ENCODE peak calls at places on chromosome 1, in ten cellular contexts. W is choroid plexus epithelial cell, Z is foreskin keratinocyte, L is fibroblast of lung, U is hepatocyte, S is HFFc6, J is progenitor cell of endocrine pancreas, Q is IMR-90, C is heart left ventricle, X is stomach. D is an unnamed sample.

GRCh38 chr1:212918751-212919150 is 31.6 kb upstream of the VASH2 start:
- DNase-seq in W (no peak), Z (no peak), J (no peak), C (no peak), Q (no peak), S (no peak), X (no peak), U (no peak), L (no peak), D (no peak)

GRCh38 chr1:172466795-172467407 is 23.0 kb upstream of the PIGC start:
- DNase-seq in Z (no peak), W (peak; percentile 10), L (peak; percentile 35), X (no peak), C (no peak), J (no peak), Q (no peak), U (peak; percentile 48), S (no peak), D (peak; percentile 78)

GRCh38 chr1:222454196-222454595 is 93.7 kb downstream of the HHIPL2 start:
- DNase-seq in W (peak; percentile 11), X (no peak), C (no peak), L (peak; percentile 59), S (peak; percentile 23), U (no peak), Q (peak; percentile 61), Z (no peak), J (no peak), D (no peak)

GRCh38 chr1:110870721-110871388 is 2.1 kb upstream of the CD53 start:
- DNase-seq in Z (peak; percentile 29), U (no peak), X (no peak), W (no peak), C (no peak), J (no peak), S (no peak), L (no peak), Q (no peak), D (no peak)

GRCh38 chr1:152313319-152313801 is 11.7 kb downstream of the FLG start:
- DNase-seq in W (no peak), Q (no peak), S (no peak), Z (no peak), L (no peak), J (no peak), U (no peak), C (peak; percentile 10), X (no peak), D (no peak)

GRCh38 chr1:39294531-39294930 is 90.0 kb downstream of the MACF1 start:
- DNase-seq in C (no peak), X (no peak), Z (no peak), S (no peak), J (no peak), W (no peak), U (no peak), L (no peak), Q (peak; percentile 52), D (no peak)

GRCh38 chr1:206672844-206673758 is 11.6 kb upstream of the MAPKAPK2 start:
- DNase-seq in U (no peak), X (no peak), W (peak; percentile 75), S (no peak), C (no peak), L (peak; percentile 42), J (no peak), Q (peak; percentile 66), Z (no peak), D (no peak)

GRCh38 chr1:226984521-226985238 is 44.6 kb downstream of the COQ8A start:
- DNase-seq in J (no peak), W (no peak), S (no peak), L (no peak), U (no peak), Z (no peak), C (peak; percentile 74), X (no peak), Q (no peak), D (no peak)

GRCh38 chr1:183864611-183865010 is 59.7 kb downstream of the RGL1 start:
- DNase-seq in L (no peak), U (no peak), W (no peak), J (no peak), S (no peak), Q (no peak), C (no peak), Z (no peak), X (no peak), D (no peak)

GRCh38 chr1:119475866-119476439 is 31.1 kb upstream of the HSD3B1 start:
- DNase-seq in Q (peak; percentile 21), C (peak; percentile 31), X (peak; percentile 69), Z (no peak), L (peak; percentile 18), W (peak; percentile 69), U (peak; percentile 83), S (peak; percentile 15), J (peak; percentile 56), D (peak; percentile 66)

GRCh38 chr1:183025782-183026774 is 2.9 kb downstream of the LAMC1 start:
- DNase-seq in J (no peak), X (no peak), W (peak; percentile 25), Z (no peak), L (peak; percentile 50), C (no peak), U (no peak), Q (peak; percentile 56), S (peak; percentile 25), D (peak; percentile 80)

GRCh38 chr1:84077476-84078107 is 66.5 kb upstream of the PRKACB start:
- DNase-seq in Q (peak; percentile 64), S (peak; percentile 54), U (peak; percentile 93), X (peak; percentile 63), J (peak; percentile 72), C (peak; percentile 78), W (peak; percentile 61), L (peak; percentile 78), Z (no peak), D (no peak)

GRCh38 chr1:97905141-97905540 is 15.7 kb downstream of the DPYD start:
- DNase-seq in X (no peak), J (no peak), Z (no peak), W (no peak), C (no peak), L (no peak), S (no peak), Q (no peak), U (no peak), D (no peak)

GRCh38 chr1:109977657-109978378 is 6.7 kb upstream of the AHCYL1 start:
- DNase-seq in W (no peak), Q (no peak), J (no peak), C (peak; percentile 54), L (no peak), X (no peak), U (no peak), Z (no peak), S (no peak), D (no peak)

GRCh38 chr1:33460947-33461629 is 11.4 kb upstream of the ZSCAN20 start:
- DNase-seq in Q (no peak), L (no peak), W (no peak), C (peak; percentile 71), Z (no peak), X (no peak), J (no peak), S (no peak), U (no peak), D (no peak)

GRCh38 chr1:244349103-244349531 is 102.6 kb downstream of the ADSS2 start:
- DNase-seq in C (no peak), J (no peak), U (no peak), X (no peak), S (peak; percentile 84), Q (peak; percentile 91), W (peak; percentile 92), L (peak; percentile 94), Z (no peak), D (peak; percentile 73)

DNA sequence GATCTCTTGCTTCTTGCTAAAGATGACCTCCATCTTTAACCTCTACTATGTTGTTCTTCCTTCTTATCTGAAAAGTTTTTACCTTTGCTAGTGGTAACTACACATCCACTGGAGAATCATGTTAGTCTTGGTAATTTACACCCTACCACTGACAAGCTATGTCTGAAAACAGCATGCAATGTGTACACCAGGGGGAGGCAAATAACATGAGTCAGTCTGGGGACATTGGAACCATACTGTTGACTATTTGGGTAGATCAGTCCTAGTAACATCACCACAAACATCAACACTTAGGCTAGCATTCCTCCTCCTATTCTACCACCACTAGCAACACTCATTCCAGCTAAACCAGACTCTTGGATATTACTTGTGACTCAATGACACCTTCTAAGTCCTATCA is 549.0 kb downstream of the KCNT2 start:
- DNase-seq in S (no peak), L (peak; percentile 0), Q (no peak), X (no peak), C (no peak), Z (no peak), U (no peak), J (no peak), W (no peak), D (no peak)
- TF ChIP-seq CTCF in S (no peak), L (no peak), Q (no peak), X (no peak), C (no peak), Z (peak; percentile 3), U (no peak), J (no peak), W (peak; percentile 9), D (no peak)

GRCh38 chr1:26695417-26696190 is at the start of gene ARID1A:
- DNase-seq in L (peak; percentile 99), X (peak; percentile 96), C (peak; percentile 98), Q (peak; percentile 97), S (peak; percentile 96), J (peak; percentile 95), Z (peak; percentile 89), U (peak; percentile 98), W (peak; percentile 98), D (peak; percentile 84)
- TF ChIP-seq CTCF in L (no peak), X (no peak), C (no peak), Q (peak; percentile 12), S (peak; percentile 27), J (no peak), Z (peak; percentile 35), U (no peak), W (no peak), D (peak; percentile 11)

DNA sequence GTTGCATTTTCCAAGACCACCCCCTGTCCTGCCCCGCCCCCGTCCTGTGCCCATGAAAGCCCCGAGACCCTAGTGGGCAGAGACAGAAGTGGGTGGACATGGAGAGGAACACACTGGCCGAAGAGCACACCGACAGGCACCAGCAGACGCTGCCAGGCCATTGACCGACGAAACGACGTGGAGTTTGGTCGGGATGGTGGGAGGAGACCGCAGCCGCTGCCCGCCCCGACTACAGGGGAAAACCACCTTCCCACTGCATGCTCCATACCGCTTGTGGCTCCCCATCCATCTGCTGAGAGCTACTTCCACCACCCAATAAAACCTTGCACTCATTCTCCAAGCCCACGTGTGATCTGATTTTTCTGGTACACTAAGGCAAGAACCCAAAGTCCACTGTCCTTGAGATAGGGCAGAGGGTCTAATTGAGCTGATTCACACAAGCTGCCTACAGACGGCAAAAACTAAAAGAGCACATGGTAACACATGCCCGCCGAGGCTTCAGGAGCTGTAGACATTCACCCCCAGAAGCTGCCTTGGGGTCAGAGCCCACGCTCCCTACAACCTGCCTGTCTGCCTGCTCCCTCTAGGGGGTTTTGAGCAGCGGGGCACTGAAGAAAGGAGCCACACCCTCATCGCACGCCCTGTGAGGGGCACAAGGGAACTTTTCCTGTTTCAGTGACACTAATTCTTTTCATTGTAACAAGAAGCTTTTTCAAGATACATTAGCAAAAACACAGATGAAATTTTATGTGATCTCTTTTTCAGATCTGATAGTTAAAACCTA is 81.2 kb upstream of the RAB3GAP2 start:
- DNase-seq in W (no peak), J (no peak), C (no peak), Z (no peak), Q (no peak), S (no peak), U (no peak), L (no peak), X (no peak), D (no peak)
- TF ChIP-seq CTCF in W (no peak), J (no peak), C (no peak), Z (peak; percentile 7), Q (no peak), S (no peak), U (no peak), L (no peak), X (no peak), D (no peak)

GRCh38 chr1:1899266-1899966 is 8.5 kb upstream of the GNB1 start:
- DNase-seq in J (no peak), S (no peak), C (no peak), L (no peak), U (no peak), W (no peak), Q (no peak), X (no peak), Z (no peak), D (no peak)
- TF ChIP-seq CTCF in J (peak; percentile 40), S (peak; percentile 39), C (no peak), L (no peak), U (no peak), W (peak; percentile 28), Q (no peak), X (no peak), Z (no peak), D (peak; percentile 16)

D was measured in bronchial epithelial cell.